ENCODE peak calls at places on chromosomes 3 and 15, in four cellular contexts. L, E, J and K are unnamed samples.

GRCh38 chr3:22372292-22372949 is 621.4 kb upstream of the ZNF385D start:
- DNase-seq in L (no peak), E (no peak), J (no peak), K (no peak)

GRCh38 chr3:75396316-75396802 is 267.8 kb upstream of the FRG2C start:
- DNase-seq in L (no peak), E (no peak), J (no peak), K (no peak)

GRCh38 chr3:55750525-55750924 is 263.4 kb upstream of the WNT5A start:
- DNase-seq in L (peak), E (peak), J (peak), K (peak)

GRCh38 chr3:25473246-25473645 is 45.2 kb downstream of the RARB start:
- DNase-seq in L (no peak), E (no peak), J (no peak), K (no peak)

GRCh38 chr15:67784057-67784781 is 41.1 kb upstream of the SKOR1 start:
- DNase-seq in L (no peak), E (no peak), J (no peak), K (no peak)

GRCh38 chr3:19937459-19938362 is 3.7 kb upstream of the EFHB start:
- DNase-seq in L (no peak), E (peak), J (peak), K (no peak)

GRCh38 chr3:37621771-37622170 is 239.9 kb upstream of the CTDSPL start:
- DNase-seq in L (no peak), E (no peak), J (no peak), K (no peak)

GRCh38 chr3:128456776-128457715 is 9.6 kb downstream of the DNAJB8 start:
- DNase-seq in L (no peak), E (no peak), J (no peak), K (no peak)

GRCh38 chr15:70670680-70671079 is 92.7 kb downstream of the UACA start:
- DNase-seq in L (peak), E (peak), J (no peak), K (no peak)

GRCh38 chr3:73405853-73406252 is 218.9 kb downstream of the PDZRN3 start:
- DNase-seq in L (peak), E (no peak), J (no peak), K (no peak)

GRCh38 chr3:139120336-139120971 is 75.8 kb upstream of the PRR23C start:
- DNase-seq in L (peak), E (peak), J (peak), K (peak)

GRCh38 chr15:74062671-74063070 is 19.7 kb downstream of the GOLGA6A start:
- DNase-seq in L (no peak), E (no peak), J (no peak), K (no peak)

GRCh38 chr3:103899328-103899727 is 1464.5 kb downstream of the ZPLD1 start:
- DNase-seq in L (no peak), E (no peak), J (no peak), K (no peak)

GRCh38 chr3:23086366-23086765 is 116.8 kb upstream of the UBE2E2 start:
- DNase-seq in L (no peak), E (no peak), J (no peak), K (no peak)

GRCh38 chr15:98321916-98322315 is 326.4 kb upstream of the IGF1R start:
- DNase-seq in L (no peak), E (no peak), J (no peak), K (no peak)

GRCh38 chr3:38478901-38479300 is 17.2 kb upstream of the EXOG start:
- DNase-seq in L (no peak), E (no peak), J (no peak), K (no peak)

GRCh38 chr15:74387141-74387541 is 19.7 kb upstream of the CYP11A1 start:
- DNase-seq in L (no peak), E (no peak), J (no peak), K (no peak)

GRCh38 chr3:179020112-179020511 is 51.5 kb downstream of the ZMAT3 start:
- DNase-seq in L (no peak), E (peak), J (no peak), K (no peak)

GRCh38 chr3:127408684-127409420 is 121.0 kb upstream of the PRR20G start:
- DNase-seq in L (no peak), E (no peak), J (no peak), K (no peak)

GRCh38 chr15:72690938-72691337 is 4.9 kb downstream of the BBS4 start:
- DNase-seq in L (no peak), E (no peak), J (no peak), K (no peak)

GRCh38 chr15:34217587-34218225 is 7.1 kb upstream of the EMC4 start:
- DNase-seq in L (peak), E (no peak), J (peak), K (no peak)

GRCh38 chr3:197542741-197543454 is 12.9 kb downstream of the BDH1 start:
- DNase-seq in L (no peak), E (no peak), J (no peak), K (no peak)

GRCh38 chr3:131231710-131232348 is 149.7 kb upstream of the NUDT16 start:
- DNase-seq in L (peak), E (no peak), J (no peak), K (no peak)

GRCh38 chr3:80285370-80285769 is 517.6 kb upstream of the ROBO1 start:
- DNase-seq in L (peak), E (no peak), J (peak), K (no peak)

GRCh38 chr3:194136519-194137313 is 768 bp downstream of the HES1 start:
- DNase-seq in L (peak), E (peak), J (peak), K (peak)

GRCh38 chr3:177597325-177598109 is 400.2 kb upstream of the TBL1XR1 start:
- DNase-seq in L (peak), E (peak), J (peak), K (peak)

GRCh38 chr15:29034593-29035364 is 149.0 kb downstream of the APBA2 start:
- DNase-seq in L (no peak), E (no peak), J (no peak), K (no peak)

GRCh38 chr3:170090601-170090981 is 52.8 kb downstream of the GPR160 start:
- DNase-seq in L (no peak), E (no peak), J (no peak), K (no peak)

GRCh38 chr15:76310470-76311070 is 699 bp downstream of the ETFA start:
- DNase-seq in L (peak), E (peak), J (no peak), K (no peak)

GRCh38 chr3:184466413-184466960 is 86.6 kb downstream of the CHRD start:
- DNase-seq in L (peak), E (peak), J (peak), K (peak)

GRCh38 chr3:196989721-196990262 is 21.2 kb upstream of the PIGZ start:
- DNase-seq in L (peak), E (no peak), J (no peak), K (no peak)

GRCh38 chr3:134590766-134591165 is 60.1 kb downstream of the KY start:
- DNase-seq in L (no peak), E (no peak), J (no peak), K (no peak)

GRCh38 chr3:23324745-23325144 is 121.6 kb downstream of the UBE2E2 start:
- DNase-seq in L (peak), E (peak), J (peak), K (peak)

GRCh38 chr3:150006774-150007173 is 36.1 kb upstream of the PFN2 start:
- DNase-seq in L (peak), E (no peak), J (no peak), K (no peak)

GRCh38 chr15:64749999-64750657 is 25.3 kb downstream of the RBPMS2 start:
- DNase-seq in L (peak), E (peak), J (peak), K (no peak)
- H3K4me3 ChIP-seq in L (no peak), E (no peak), J (no peak), K (no peak)

DNA sequence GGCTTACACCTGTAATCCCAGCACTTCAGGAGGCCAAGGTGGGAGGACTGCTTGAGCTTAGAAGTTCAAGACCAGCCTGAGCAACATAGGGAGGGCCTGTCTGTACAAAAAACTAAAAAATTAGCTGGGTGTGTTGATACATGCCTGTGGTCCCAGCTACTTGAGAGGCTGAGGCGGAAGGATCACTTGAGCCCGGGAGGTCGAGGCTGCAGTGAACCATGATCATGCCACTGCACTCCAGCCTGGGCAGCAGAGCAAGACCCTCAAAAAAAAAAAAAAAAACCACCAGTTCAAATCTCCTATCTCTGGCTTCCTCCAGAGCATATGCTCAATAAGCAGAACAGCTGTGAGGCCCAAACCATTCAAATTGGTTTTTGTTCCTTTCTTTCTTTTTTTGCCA is 53.4 kb downstream of the ZNF609 start:
- DNase-seq in L (no peak), E (no peak), J (no peak), K (no peak)
- H3K4me3 ChIP-seq in L (no peak), E (no peak), J (no peak), K (no peak)

DNA sequence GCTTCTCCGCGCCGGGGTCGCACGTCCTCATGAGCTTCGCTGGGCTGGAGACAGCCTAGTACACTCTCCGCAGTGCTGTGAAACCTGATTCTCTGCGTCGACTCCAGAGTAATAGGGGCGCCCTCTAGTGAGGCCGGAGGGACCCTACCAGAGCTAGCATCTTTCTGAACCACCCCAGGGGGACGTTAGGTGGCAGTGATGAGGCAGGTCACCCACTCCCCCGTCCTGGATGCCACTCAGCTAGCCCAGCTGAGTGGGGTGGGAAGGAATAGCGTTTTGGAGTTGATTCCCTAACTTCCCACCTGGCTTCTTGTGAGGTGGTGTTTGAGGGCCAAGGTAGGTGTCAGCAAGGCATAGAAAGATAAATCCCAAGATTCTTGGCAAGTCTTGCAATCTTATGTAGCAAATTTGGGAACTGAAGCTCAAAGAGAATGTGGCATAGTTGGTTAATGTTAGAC is 4.0 kb downstream of the DUOXA2 start:
- DNase-seq in L (peak), E (peak), J (peak), K (peak)
- H3K4me3 ChIP-seq in L (no peak), E (no peak), J (peak), K (no peak)

GRCh38 chr15:39935241-39935640 is 1.3 kb downstream of the EIF2AK4 start:
- DNase-seq in L (no peak), E (no peak), J (no peak), K (no peak)
- H3K4me3 ChIP-seq in L (peak), E (peak), J (no peak), K (no peak)

GRCh38 chr3:85482193-85482450 is 523.3 kb downstream of the CADM2 start:
- DNase-seq in L (no peak), E (no peak), J (no peak), K (no peak)
- H3K4me3 ChIP-seq in L (no peak), E (no peak), J (no peak), K (no peak)

GRCh38 chr3:87920549-87920948 is 138.3 kb downstream of the CGGBP1 start:
- DNase-seq in L (no peak), E (no peak), J (no peak), K (no peak)
- H3K4me3 ChIP-seq in L (no peak), E (no peak), J (no peak), K (no peak)

GRCh38 chr3:64223809-64224570 is 1.3 kb downstream of the PRICKLE2 start:
- DNase-seq in L (peak), E (peak), J (peak), K (no peak)
- H3K4me3 ChIP-seq in L (no peak), E (peak), J (peak), K (no peak)

DNA sequence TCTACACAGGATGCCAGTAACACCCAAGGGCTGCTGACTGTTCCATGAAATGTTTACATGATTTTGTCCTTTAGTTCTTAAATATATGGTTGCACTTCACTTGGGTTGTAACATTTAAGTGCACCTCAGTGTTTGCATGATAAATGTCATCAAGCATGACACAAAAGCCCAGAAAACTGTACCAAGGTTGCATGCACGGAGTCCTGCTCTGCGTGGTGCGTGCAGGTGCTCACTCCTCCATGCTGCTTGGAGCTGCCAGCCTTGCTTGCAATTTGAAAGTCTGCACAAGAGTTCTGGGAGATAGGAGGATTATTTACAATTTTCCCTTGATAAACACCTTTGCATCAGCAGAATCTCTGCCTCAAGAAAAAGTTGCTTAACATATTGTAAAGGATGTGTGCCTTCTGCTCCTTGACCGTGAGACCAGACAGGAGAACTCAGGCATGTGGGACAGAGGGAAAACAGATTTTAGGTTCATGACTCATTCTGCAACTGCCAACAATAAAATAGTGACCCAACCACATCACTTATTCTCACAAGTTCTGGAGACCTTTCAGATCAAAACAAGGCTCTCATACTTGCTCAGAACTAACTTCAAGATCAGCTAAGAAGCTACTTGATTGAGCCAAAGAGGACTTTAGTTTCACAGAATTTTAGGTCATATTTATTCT is 128.3 kb upstream of the ZBED2 start:
- DNase-seq in L (peak), E (peak), J (peak), K (peak)
- H3K4me3 ChIP-seq in L (no peak), E (no peak), J (no peak), K (no peak)

GRCh38 chr15:89409184-89409992 is 74.8 kb upstream of the POLG start:
- DNase-seq in L (no peak), E (no peak), J (no peak), K (no peak)
- H3K4me3 ChIP-seq in L (no peak), E (peak), J (no peak), K (no peak)